ENCODE peak calls at places on chromosome 18, in seven cellular contexts. V is lower lobe of right lung, T is choroid plexus epithelial cell, C is K562, L is tibial artery, D is cardiac muscle cell, Q is WTC11. I is an unnamed sample.
A peak's percentile ranks its signal among the peaks of the same experiment; 100 is the strongest.

GRCh38 chr18:24659837-24660720 is 199.6 kb downstream of the HRH4 start:
- DNase-seq in V (peak; percentile 46), C (no peak), T (no peak), D (no peak), L (no peak), Q (no peak), I (peak; percentile 39)

GRCh38 chr18:78563110-78563509 is 416.5 kb upstream of the SALL3 start:
- DNase-seq in L (no peak), V (no peak), T (no peak), D (no peak), C (no peak), Q (no peak), I (no peak)

GRCh38 chr18:58541137-58541788 is 87.6 kb downstream of the ALPK2 start:
- DNase-seq in V (no peak), C (peak; percentile 11), T (peak; percentile 65), Q (peak; percentile 65), D (no peak), L (no peak), I (peak; percentile 53)

GRCh38 chr18:37299471-37300304 is 265.9 kb downstream of the CELF4 start:
- DNase-seq in C (peak; percentile 85), T (peak; percentile 98), Q (no peak), D (peak; percentile 48), V (peak; percentile 81), L (peak; percentile 91), I (peak; percentile 96)

GRCh38 chr18:60895181-60895580 is 438.0 kb upstream of the CDH20 start:
- DNase-seq in L (no peak), D (no peak), C (no peak), Q (no peak), T (peak; percentile 53), V (no peak), I (peak; percentile 10)

GRCh38 chr18:55465313-55465712 is 122.7 kb downstream of the TCF4 start:
- DNase-seq in L (no peak), T (peak; percentile 26), Q (no peak), D (no peak), V (no peak), C (no peak), I (no peak)

GRCh38 chr18:4444306-4444705 is 10.8 kb downstream of the DLGAP1 start:
- DNase-seq in C (no peak), Q (no peak), T (no peak), D (no peak), L (no peak), V (no peak), I (no peak)

GRCh38 chr18:12049983-12050811 is 43.4 kb upstream of the ANKRD62 start:
- DNase-seq in T (no peak), L (no peak), Q (no peak), V (no peak), C (no peak), D (no peak), I (no peak)

GRCh38 chr18:79540914-79541301 is 138.7 kb upstream of the CTDP1 start:
- DNase-seq in D (no peak), T (no peak), L (no peak), Q (no peak), V (peak; percentile 30), C (no peak), I (no peak)

GRCh38 chr18:46917108-46917807 is at the start of the genes KATNAL2 and PIAS2:
- DNase-seq in T (peak; percentile 56), L (peak; percentile 88), V (peak; percentile 86), D (peak; percentile 92), C (peak; percentile 85), Q (peak; percentile 76), I (peak; percentile 55)
- TF ChIP-seq CTCF in T (no peak), L (no peak), V (no peak), D (no peak), C (no peak), Q (no peak), I (no peak)

DNA sequence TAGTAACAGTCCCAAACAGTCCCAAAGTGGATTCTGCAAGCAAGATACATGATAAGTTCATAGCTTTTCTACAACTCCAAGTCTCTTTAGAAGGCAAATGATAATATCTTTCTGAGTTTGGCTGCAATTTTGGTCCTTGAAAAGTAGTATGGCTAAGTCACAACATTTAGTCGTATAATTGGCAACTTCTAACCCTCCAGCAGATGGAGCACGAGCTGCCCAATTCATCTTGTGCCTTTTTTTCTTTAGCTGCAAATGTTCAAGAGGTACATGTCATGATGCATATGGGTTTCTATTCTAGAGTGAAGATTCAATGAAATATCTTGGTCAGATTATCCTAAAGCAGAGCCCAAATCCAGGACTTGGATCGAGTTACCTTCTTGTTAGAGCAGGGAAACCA is 127.0 kb upstream of the KLHL14 start:
- DNase-seq in D (no peak), C (no peak), V (no peak), T (peak; percentile 63), L (no peak), Q (no peak), I (peak; percentile 68)
- TF ChIP-seq CTCF in D (no peak), C (no peak), V (no peak), T (peak; percentile 64), L (no peak), Q (no peak), I (peak; percentile 66)

GRCh38 chr18:50857694-50858093 is 21.2 kb upstream of the ME2 start:
- DNase-seq in L (no peak), D (no peak), V (no peak), T (no peak), Q (no peak), C (no peak), I (no peak)
- TF ChIP-seq CTCF in L (no peak), D (no peak), V (no peak), T (peak; percentile 26), Q (no peak), C (peak; percentile 19), I (peak; percentile 2)

DNA sequence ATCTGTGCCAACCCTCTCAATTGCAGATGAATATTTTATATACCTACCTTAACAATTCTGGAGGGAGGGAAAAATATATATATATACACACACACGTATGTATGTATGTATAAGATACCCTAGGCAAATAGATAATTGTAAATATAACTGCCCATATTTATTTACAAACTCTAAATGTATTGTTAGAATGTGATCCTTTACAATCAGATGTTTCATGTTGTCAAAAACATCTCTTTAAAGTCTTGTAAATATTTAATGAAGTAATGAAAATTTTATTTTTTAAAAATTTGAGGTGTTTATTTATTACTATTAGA is 11.6 kb downstream of the ANKRD12 start:
- DNase-seq in D (no peak), T (no peak), L (no peak), C (no peak), Q (no peak), V (no peak), I (no peak)
- TF ChIP-seq CTCF in D (no peak), T (no peak), L (no peak), C (no peak), Q (no peak), V (no peak), I (no peak)

GRCh38 chr18:46411191-46411590 is 245.8 kb downstream of the LOXHD1 start:
- DNase-seq in C (no peak), D (no peak), V (no peak), Q (no peak), L (no peak), T (no peak), I (no peak)

GRCh38 chr18:46407471-46408166 is 249.4 kb downstream of the LOXHD1 start:
- DNase-seq in L (no peak), C (no peak), V (no peak), D (no peak), Q (no peak), T (peak; percentile 70), I (peak; percentile 25)

GRCh38 chr18:46406539-46406932 is 250.5 kb downstream of the LOXHD1 start:
- DNase-seq in D (no peak), L (no peak), T (no peak), Q (no peak), V (no peak), C (no peak), I (no peak)

GRCh38 chr18:46405832-46406538 is 251.0 kb downstream of the LOXHD1 start:
- DNase-seq in D (no peak), T (no peak), L (no peak), C (no peak), V (no peak), Q (no peak), I (no peak)

DNA sequence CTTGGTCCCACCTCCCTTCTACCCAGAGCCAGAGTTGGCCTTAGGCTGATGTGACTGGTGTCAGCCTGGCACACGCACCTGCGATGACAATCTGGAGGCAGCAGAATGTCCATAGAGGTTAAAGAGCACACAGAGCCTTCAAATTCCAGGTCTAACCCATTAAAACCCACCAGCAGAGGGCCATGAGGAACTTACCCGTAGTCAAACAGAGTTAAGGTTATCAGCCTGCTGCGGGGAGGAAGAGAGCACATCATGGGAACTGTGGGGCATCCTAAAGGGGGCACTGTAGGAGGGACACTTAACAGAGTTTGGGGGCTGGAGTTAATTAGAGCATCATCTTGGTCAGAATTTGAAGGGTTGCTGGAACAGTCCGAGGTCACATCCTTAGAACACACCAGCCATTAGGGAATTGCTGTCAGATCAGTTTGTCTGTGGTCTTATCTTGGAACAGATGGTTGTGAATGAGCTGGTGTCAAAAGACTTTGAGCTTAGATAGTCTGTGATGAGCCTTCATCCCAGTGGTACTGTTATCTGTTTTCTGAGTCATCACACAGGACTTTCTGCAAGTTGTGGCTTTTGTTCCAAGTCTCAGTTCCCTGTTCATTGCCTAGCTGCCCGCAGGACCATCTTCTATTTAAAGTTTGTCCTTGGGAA is 248.6 kb downstream of the LOXHD1 start:
- DNase-seq in Q (peak; percentile 38), D (no peak), V (no peak), L (no peak), C (peak; percentile 48), T (peak; percentile 9), I (no peak)
- TF ChIP-seq CTCF in Q (no peak), D (peak; percentile 20), V (no peak), L (no peak), C (peak; percentile 65), T (peak; percentile 35), I (no peak)

I was measured in fibroblast of mammary gland.